ENCODE peak calls at places on chromosomes 16 and 17, in ten cellular contexts. Y is CD8-positive, alpha-beta T cell; W is endodermal cell; X is endothelial cell of umbilical vein; B is esophagus squamous epithelium; D is ascending aorta; R is CD4-positive, CD25-positive, alpha-beta regulatory T cell; M is CD8-positive, alpha-beta memory T cell; O is naive thymus-derived CD4-positive, alpha-beta T cell; A is tibial nerve. N is an unnamed sample.
A peak's percentile ranks its signal among the peaks of the same experiment; 100 is the strongest.

GRCh38 chr16:83899272-83899897 is 470 bp downstream of the MLYCD start:
- DNase-seq in B (no peak), X (peak; percentile 75), M (peak; percentile 31), A (no peak), O (peak; percentile 23), Y (peak; percentile 22), D (no peak), R (peak; percentile 69), W (peak; percentile 82), N (peak; percentile 47)

GRCh38 chr17:65688307-65688706 is 126.9 kb upstream of the AXIN2 start:
- DNase-seq in D (no peak), O (no peak), A (no peak), B (no peak), R (no peak), M (no peak), Y (no peak), W (no peak), X (no peak), N (no peak)

GRCh38 chr16:6484121-6484520 is 848.5 kb upstream of the RBFOX1 start:
- DNase-seq in X (no peak), M (no peak), R (no peak), A (no peak), Y (no peak), B (no peak), D (no peak), O (no peak), W (no peak), N (no peak)

GRCh38 chr16:64589836-64590235 is 532.0 kb downstream of the CDH11 start:
- DNase-seq in R (no peak), D (no peak), W (no peak), M (no peak), X (no peak), B (no peak), A (no peak), O (no peak), Y (no peak), N (no peak)

GRCh38 chr16:28984619-28985135 is at the start of gene LAT:
- DNase-seq in D (no peak), X (no peak), M (peak; percentile 78), O (peak; percentile 79), B (no peak), W (no peak), Y (peak; percentile 85), R (peak; percentile 89), A (no peak), N (peak; percentile 33)

GRCh38 chr17:6927290-6927844 is 68.5 kb upstream of the ALOX12 start:
- DNase-seq in Y (no peak), A (no peak), D (no peak), X (no peak), B (no peak), W (no peak), R (no peak), M (no peak), O (no peak), N (no peak)

GRCh38 chr16:1526608-1527555 is 6.6 kb upstream of the TMEM204 start:
- DNase-seq in Y (peak; percentile 41), M (no peak), X (no peak), O (peak; percentile 42), A (no peak), D (no peak), R (peak; percentile 40), B (no peak), W (no peak), N (no peak)

GRCh38 chr17:63431939-63432804 is 13.9 kb downstream of the CYB561 start:
- DNase-seq in O (no peak), M (no peak), W (no peak), Y (no peak), R (no peak), X (peak; percentile 49), A (no peak), D (no peak), B (no peak), N (peak; percentile 68)

GRCh38 chr16:69858196-69859104 is 92.7 kb upstream of the CLEC18A start:
- DNase-seq in Y (no peak), A (no peak), R (no peak), W (no peak), O (no peak), M (no peak), B (no peak), D (no peak), X (no peak), N (peak; percentile 40)

GRCh38 chr17:42979511-42980273 is at the start of gene PTGES3L:
- DNase-seq in Y (peak; percentile 14), M (no peak), A (no peak), B (no peak), D (no peak), O (peak; percentile 24), X (no peak), R (no peak), W (peak; percentile 91), N (peak; percentile 61)

GRCh38 chr16:27564226-27564625 is 14.3 kb downstream of the KATNIP start:
- DNase-seq in R (no peak), Y (no peak), A (no peak), M (no peak), B (no peak), W (no peak), D (no peak), O (no peak), X (no peak), N (no peak)

GRCh38 chr16:46765050-46765449 is 16.9 kb upstream of the MYLK3 start:
- DNase-seq in W (no peak), A (no peak), D (no peak), M (no peak), O (no peak), X (no peak), B (no peak), Y (no peak), R (no peak), N (no peak)

GRCh38 chr17:73292031-73292531 is 19.7 kb downstream of the CDC42EP4 start:
- DNase-seq in D (peak; percentile 75), W (no peak), M (no peak), A (no peak), O (no peak), Y (no peak), X (peak; percentile 74), B (no peak), R (no peak), N (no peak)

GRCh38 chr16:67236551-67237395 is 9.8 kb downstream of the TMEM208 start:
- DNase-seq in O (peak; percentile 70), B (no peak), W (peak; percentile 98), M (peak; percentile 64), R (peak; percentile 56), A (no peak), D (no peak), X (peak; percentile 60), Y (peak; percentile 70), N (peak; percentile 67)

DNA sequence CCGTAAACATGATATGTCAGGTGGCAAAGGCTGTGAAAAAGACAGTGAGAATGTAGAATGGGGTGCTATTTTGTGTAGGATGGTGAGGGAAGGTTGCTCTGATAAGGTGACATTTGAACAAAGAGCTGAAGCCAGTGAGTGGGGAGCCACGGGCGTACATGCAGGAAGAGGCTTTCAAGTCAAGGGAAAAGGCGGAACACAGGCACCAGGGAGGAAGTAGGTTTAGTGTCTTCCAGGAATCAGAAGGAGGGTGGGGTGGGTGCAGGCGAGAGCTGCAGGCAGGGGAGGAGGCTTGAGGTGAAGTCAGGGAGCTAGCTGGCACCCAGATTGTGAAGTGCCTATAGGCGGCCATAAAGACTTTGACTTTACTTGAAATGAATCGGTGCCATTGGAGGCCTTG is 14.1 kb downstream of the ZFP90 start:
- DNase-seq in D (no peak), A (no peak), R (no peak), X (no peak), Y (no peak), B (no peak), M (no peak), O (no peak), W (no peak), N (no peak)
- H3K9me3 ChIP-seq in D (peaks cover 71% of the 10 kb centered on the region), A (peaks cover 3% of the 10 kb centered on the region), R (peaks cover 67% of the 10 kb centered on the region), X (no peaks in the 10 kb centered on the region), Y (peaks cover 24% of the 10 kb centered on the region), B (peaks cover 69% of the 10 kb centered on the region), M (peaks cover 36% of the 10 kb centered on the region), O (peaks cover 4% of the 10 kb centered on the region), W (peaks cover 97% of the 10 kb centered on the region), N (no peaks in the 10 kb centered on the region)

DNA sequence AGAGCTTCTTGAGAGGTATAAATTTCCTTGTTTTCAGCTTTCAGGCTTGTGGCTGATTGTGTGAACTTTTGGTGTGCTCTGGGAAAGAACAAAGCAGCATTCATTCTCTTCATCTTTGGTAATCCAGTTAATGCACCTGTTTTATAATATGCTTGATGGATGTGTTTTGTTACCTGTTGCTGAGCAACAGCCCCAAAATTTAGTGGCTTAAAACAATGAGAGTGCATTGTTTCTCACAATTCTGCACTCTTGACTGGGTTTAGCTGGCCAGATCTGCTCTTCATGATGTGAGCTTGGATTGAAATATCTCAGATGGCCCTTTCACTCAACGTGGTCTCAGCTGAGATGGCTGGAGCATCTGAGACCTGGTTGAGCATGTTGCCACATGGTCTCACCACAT is 58.7 kb upstream of the NOL11 start:
- DNase-seq in A (no peak), W (no peak), O (no peak), Y (no peak), X (no peak), M (no peak), B (no peak), D (no peak), R (no peak), N (no peak)
- H3K9me3 ChIP-seq in A (no peaks in the 10 kb centered on the region), W (peaks cover 29% of the 10 kb centered on the region), O (no peaks in the 10 kb centered on the region), Y (no peaks in the 10 kb centered on the region), X (no peaks in the 10 kb centered on the region), M (no peaks in the 10 kb centered on the region), B (no peaks in the 10 kb centered on the region), D (no peaks in the 10 kb centered on the region), R (no peaks in the 10 kb centered on the region), N (no peaks in the 10 kb centered on the region)

GRCh38 chr16:35573407-35573806 is 2114.0 kb downstream of the TP53TG3F start:
- DNase-seq in A (no peak), O (no peak), B (no peak), R (no peak), W (no peak), X (no peak), Y (no peak), M (no peak), D (no peak), N (no peak)

GRCh38 chr16:35572186-35572585 is 2112.8 kb downstream of the TP53TG3F start:
- DNase-seq in A (no peak), Y (no peak), M (no peak), R (no peak), X (no peak), B (no peak), W (no peak), O (no peak), D (no peak), N (no peak)

GRCh38 chr16:35575432-35575821 is 2116.0 kb downstream of the TP53TG3F start:
- DNase-seq in W (no peak), R (no peak), M (no peak), D (no peak), O (no peak), Y (no peak), B (no peak), A (no peak), X (no peak), N (no peak)

GRCh38 chr16:35574454-35575431 is 2115.3 kb downstream of the TP53TG3F start:
- DNase-seq in A (no peak), Y (no peak), M (no peak), X (no peak), O (no peak), R (no peak), B (no peak), W (no peak), D (no peak), N (no peak)

GRCh38 chr16:35574011-35574410 is 2114.6 kb downstream of the TP53TG3F start:
- DNase-seq in O (no peak), B (no peak), W (no peak), D (no peak), A (no peak), X (no peak), M (no peak), Y (no peak), R (no peak), N (no peak)
- H3K9me3 ChIP-seq in O (no peaks in the 10 kb centered on the region), B (peaks cover 6% of the 10 kb centered on the region), W (peaks cover 83% of the 10 kb centered on the region), D (no peaks in the 10 kb centered on the region), A (no peaks in the 10 kb centered on the region), X (peaks cover 7% of the 10 kb centered on the region), M (no peaks in the 10 kb centered on the region), Y (no peaks in the 10 kb centered on the region), R (peaks cover 4% of the 10 kb centered on the region), N (no peaks in the 10 kb centered on the region)

GRCh38 chr17:22505660-22506059 is 813.3 kb downstream of the KCNJ18 start:
- DNase-seq in O (no peak), D (no peak), R (no peak), M (no peak), Y (no peak), B (no peak), X (no peak), W (no peak), A (no peak), N (no peak)
- H3K9me3 ChIP-seq in O (no peaks in the 10 kb centered on the region), D (no peaks in the 10 kb centered on the region), R (no peaks in the 10 kb centered on the region), M (no peaks in the 10 kb centered on the region), Y (no peaks in the 10 kb centered on the region), B (peaks cover 17% of the 10 kb centered on the region), X (no peaks in the 10 kb centered on the region), W (peaks cover 57% of the 10 kb centered on the region), A (no peaks in the 10 kb centered on the region), N (no peaks in the 10 kb centered on the region)